ENCODE peak calls at places on chromosomes 11 and 22, in seven cellular contexts. X, G, Y, K, U, J and B are unnamed samples.
A peak's percentile ranks its signal among the peaks of the same experiment; 100 is the strongest.

GRCh38 chr11:82796970-82797594 is 63.4 kb upstream of the FAM181B start:
- DNase-seq in X (no peak), G (no peak), Y (no peak), K (no peak), U (peak; percentile 45), J (no peak), B (no peak)

GRCh38 chr11:1139441-1140066 is 18.2 kb upstream of the MUC5AC start:
- DNase-seq in X (no peak), G (no peak), Y (no peak), K (no peak), U (no peak), J (no peak), B (no peak)

GRCh38 chr11:72721689-72722049 is 30.5 kb downstream of the ARAP1 start:
- DNase-seq in X (no peak), G (no peak), Y (peak; percentile 42), K (no peak), U (no peak), J (no peak), B (no peak)

GRCh38 chr22:36762687-36763260 is 13.1 kb downstream of the IFT27 start:
- DNase-seq in X (no peak), G (no peak), Y (no peak), K (no peak), U (no peak), J (no peak), B (no peak)

GRCh38 chr11:287821-288327 is 1.1 kb upstream of the PGGHG start:
- DNase-seq in X (no peak), G (peak; percentile 15), Y (no peak), K (no peak), U (peak; percentile 18), J (peak; percentile 59), B (no peak)

GRCh38 chr11:512895-513595 is 6.0 kb upstream of the RNH1 start:
- DNase-seq in X (no peak), G (no peak), Y (no peak), K (no peak), U (no peak), J (no peak), B (no peak)

GRCh38 chr22:50670513-50670912 is 2.1 kb upstream of the SHANK3 start:
- DNase-seq in X (no peak), G (no peak), Y (no peak), K (no peak), U (no peak), J (no peak), B (no peak)

GRCh38 chr22:46380581-46380980 is 45.1 kb downstream of the TRMU start:
- DNase-seq in X (no peak), G (no peak), Y (no peak), K (no peak), U (no peak), J (no peak), B (no peak)

GRCh38 chr22:40177738-40178416 is at the start of gene TNRC6B:
- DNase-seq in X (peak; percentile 59), G (peak; percentile 90), Y (peak; percentile 97), K (peak; percentile 97), U (peak; percentile 86), J (peak; percentile 60), B (peak; percentile 98)

GRCh38 chr22:48236261-48236660 is 1473.8 kb downstream of the TBC1D22A start:
- DNase-seq in X (no peak), G (no peak), Y (no peak), K (no peak), U (no peak), J (no peak), B (no peak)

GRCh38 chr11:2135648-2136201 is 3.5 kb downstream of the IGF2 start:
- DNase-seq in X (no peak), G (no peak), Y (no peak), K (no peak), U (no peak), J (no peak), B (no peak)

GRCh38 chr22:29141078-29141688 is 64.5 kb upstream of the EMID1 start:
- DNase-seq in X (no peak), G (no peak), Y (no peak), K (no peak), U (no peak), J (no peak), B (no peak)

DNA sequence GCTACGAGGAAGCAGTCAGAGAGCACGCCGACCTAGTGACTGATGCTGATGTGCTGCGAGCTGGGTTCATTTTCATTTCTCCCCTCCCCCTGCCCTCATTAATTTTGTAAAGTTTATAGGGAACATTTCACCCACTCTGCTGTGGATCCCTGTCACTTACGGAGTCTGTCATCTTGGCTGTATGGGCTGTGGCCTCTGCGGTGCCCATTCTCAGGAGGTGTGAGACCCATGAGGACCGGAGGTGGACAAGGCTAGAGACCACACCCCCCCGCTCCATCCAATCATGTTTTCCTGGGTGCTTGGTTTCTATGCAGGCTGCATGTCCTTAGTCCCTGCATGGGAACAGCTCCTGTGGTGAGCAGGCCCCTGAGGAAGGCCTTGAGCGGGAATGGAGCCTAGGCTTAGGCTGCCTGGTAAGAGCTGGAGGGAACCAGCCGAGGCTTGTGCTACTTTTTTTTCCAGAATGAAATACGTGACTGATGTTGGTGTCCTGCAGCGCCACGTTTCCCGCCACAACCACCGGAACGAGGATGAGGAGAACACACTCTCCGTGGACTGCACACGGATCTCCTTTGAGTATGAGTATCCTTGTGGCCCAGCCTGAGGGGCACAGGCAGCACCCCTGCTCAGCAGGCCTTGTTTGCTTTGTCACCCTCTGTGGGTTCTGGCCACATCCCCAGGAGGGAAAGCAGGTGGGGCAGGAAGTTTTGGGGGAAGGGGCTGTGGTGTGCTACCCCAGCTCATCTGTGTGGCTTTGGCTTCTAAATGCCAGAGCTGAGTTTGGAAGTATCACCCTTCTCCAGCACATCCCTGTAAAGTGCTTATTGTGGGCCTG is 19.1 kb downstream of the CLDN5 start:
- DNase-seq in X (no peak), G (no peak), Y (no peak), K (no peak), U (no peak), J (no peak), B (no peak)
- H3K4me3 ChIP-seq in X (no peak overlapping the region), G (no peak overlapping the region), Y (no peak overlapping the region), K (no peak overlapping the region), U (no peak overlapping the region), J (no peak overlapping the region), B (no peak overlapping the region)

GRCh38 chr11:77195071-77195705 is 67.1 kb downstream of the MYO7A start:
- DNase-seq in X (no peak), G (no peak), Y (no peak), K (no peak), U (peak; percentile 1), J (no peak), B (no peak)

GRCh38 chr11:77193915-77194830 is 66.1 kb downstream of the MYO7A start:
- DNase-seq in X (no peak), G (no peak), Y (no peak), K (no peak), U (no peak), J (no peak), B (no peak)

GRCh38 chr11:77191429-77191822 is 63.4 kb downstream of the MYO7A start:
- DNase-seq in X (peak; percentile 83), G (no peak), Y (no peak), K (no peak), U (no peak), J (peak; percentile 71), B (no peak)

GRCh38 chr11:77191823-77192495 is 63.9 kb downstream of the MYO7A start:
- DNase-seq in X (peak; percentile 95), G (no peak), Y (peak; percentile 79), K (no peak), U (no peak), J (peak; percentile 86), B (peak; percentile 24)

DNA sequence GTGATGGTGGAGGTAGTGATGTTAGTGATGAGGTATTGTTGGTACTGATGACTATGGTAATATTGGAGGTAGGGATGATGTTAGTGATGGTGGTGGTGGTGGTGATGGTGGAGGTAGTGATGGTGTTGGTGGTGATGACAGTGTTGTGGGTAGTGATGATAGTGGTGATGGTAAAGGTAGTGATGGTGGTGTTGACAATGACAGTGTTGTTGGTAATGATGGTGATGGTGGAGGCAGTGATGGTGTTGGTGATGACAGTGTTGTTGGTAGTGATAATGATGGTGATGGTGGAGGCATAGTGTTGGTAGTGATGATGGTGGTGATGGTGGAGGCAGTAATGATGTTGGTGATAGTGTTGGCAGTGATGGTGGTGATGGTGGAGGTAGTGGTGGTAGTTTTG is 65.1 kb downstream of the MYO7A start:
- DNase-seq in X (no peak), G (no peak), Y (no peak), K (no peak), U (no peak), J (no peak), B (no peak)
- TF ChIP-seq CTCF in X (no peak), G (no peak), Y (no peak), K (no peak), U (no peak), J (no peak), B (no peak)

GRCh38 chr11:101127699-101128570 is 1.7 kb downstream of the PGR start:
- DNase-seq in X (no peak), G (peak; percentile 37), Y (no peak), K (no peak), U (peak; percentile 47), J (peak; percentile 35), B (no peak)
- H3K4me3 ChIP-seq in X (peak overlapping the region; percentile 47), G (peak overlapping the region; percentile 78), Y (no peak overlapping the region), K (no peak overlapping the region), U (peak overlapping the region; percentile 78), J (peak overlapping the region; percentile 54), B (no peak overlapping the region)

GRCh38 chr11:70105755-70106571 is 27.8 kb downstream of the ANO1 start:
- DNase-seq in X (no peak), G (peak; percentile 86), Y (no peak), K (no peak), U (no peak), J (no peak), B (no peak)
- TF ChIP-seq CTCF in X (no peak), G (peak; percentile 11), Y (no peak), K (no peak), U (no peak), J (no peak), B (no peak)

GRCh38 chr22:17997456-17997855 is 26.9 kb downstream of the MICAL3 start:
- DNase-seq in X (no peak), G (no peak), Y (no peak), K (no peak), U (no peak), J (no peak), B (no peak)
- H3K4me3 ChIP-seq in X (no peak overlapping the region), G (no peak overlapping the region), Y (no peak overlapping the region), K (no peak overlapping the region), U (no peak overlapping the region), J (no peak overlapping the region), B (no peak overlapping the region)